ENCODE peak calls at places on chromosomes 12 and 14, in eight cellular contexts. Y is fibroblast of the aortic adventitia, H is cardiac fibroblast, F is right lobe of liver, D is MM.1S, T is upper lobe of right lung, W is Caco-2, X is endothelial cell. E is an unnamed sample.

GRCh38 chr12:46269429-46270241 is 792 bp upstream of the SLC38A1 start:
- DNase-seq in D (no peak), H (peak), T (no peak), W (no peak), F (peak), X (peak), Y (no peak), E (peak)

GRCh38 chr14:38357557-38357956 is 101.7 kb upstream of the CLEC14A start:
- DNase-seq in X (no peak), F (no peak), Y (peak), D (no peak), T (no peak), H (peak), W (no peak), E (no peak)

GRCh38 chr12:42236017-42236416 is 2.0 kb downstream of the YAF2 start:
- DNase-seq in F (no peak), Y (peak), H (no peak), D (no peak), W (no peak), X (no peak), T (no peak), E (no peak)

GRCh38 chr14:90720336-90720735 is 95.9 kb downstream of the TTC7B start:
- DNase-seq in H (peak), F (no peak), T (no peak), W (no peak), D (no peak), X (no peak), Y (no peak), E (no peak)

GRCh38 chr14:50719911-50720759 is 52.0 kb upstream of the SAV1 start:
- DNase-seq in H (no peak), D (no peak), X (no peak), Y (no peak), F (no peak), W (no peak), T (no peak), E (no peak)

GRCh38 chr14:100736269-100737180 is 9.8 kb downstream of the DLK1 start:
- DNase-seq in W (no peak), F (peak), Y (no peak), H (no peak), T (peak), D (no peak), X (no peak), E (no peak)

GRCh38 chr12:7068240-7068993 is 7.9 kb downstream of the C1S start:
- DNase-seq in W (no peak), X (no peak), Y (peak), D (no peak), T (no peak), F (peak), H (peak), E (no peak)

GRCh38 chr12:111424189-111424792 is 18.6 kb downstream of the SH2B3 start:
- DNase-seq in H (no peak), Y (no peak), W (no peak), F (no peak), T (no peak), D (no peak), X (no peak), E (no peak)

GRCh38 chr14:89953602-89954001 is 928 bp downstream of the EFCAB11 start:
- DNase-seq in W (no peak), Y (no peak), X (no peak), D (no peak), F (no peak), H (no peak), T (no peak), E (no peak)

GRCh38 chr14:52883658-52884057 is 67.2 kb downstream of the FERMT2 start:
- DNase-seq in W (no peak), X (no peak), F (no peak), H (no peak), T (no peak), D (no peak), Y (no peak), E (no peak)

GRCh38 chr12:67910360-67911292 is 78.6 kb upstream of the IFNG-AS1 start:
- DNase-seq in T (no peak), W (no peak), F (no peak), Y (peak), H (peak), D (no peak), X (no peak), E (no peak)

GRCh38 chr12:47813491-47814196 is 6.1 kb downstream of the HDAC7 start:
- DNase-seq in H (no peak), W (no peak), D (peak), Y (no peak), F (no peak), X (no peak), T (no peak), E (peak)

GRCh38 chr12:59431266-59431665 is 164.6 kb upstream of the SLC16A7 start:
- DNase-seq in T (no peak), F (no peak), H (peak), Y (peak), X (no peak), W (no peak), D (no peak), E (no peak)

GRCh38 chr12:116662612-116663144 is 75.2 kb downstream of the SPRING1 start:
- DNase-seq in Y (no peak), D (no peak), W (peak), T (no peak), H (no peak), F (peak), X (peak), E (no peak)

GRCh38 chr12:112115259-112116045 is 6.9 kb upstream of the NAA25 start:
- DNase-seq in W (no peak), D (no peak), Y (no peak), H (no peak), T (no peak), X (no peak), F (peak), E (no peak)

GRCh38 chr12:31007636-31008175 is 66.0 kb upstream of the DDX11 start:
- DNase-seq in X (no peak), W (no peak), T (peak), D (no peak), Y (no peak), H (no peak), F (no peak), E (no peak)

DNA sequence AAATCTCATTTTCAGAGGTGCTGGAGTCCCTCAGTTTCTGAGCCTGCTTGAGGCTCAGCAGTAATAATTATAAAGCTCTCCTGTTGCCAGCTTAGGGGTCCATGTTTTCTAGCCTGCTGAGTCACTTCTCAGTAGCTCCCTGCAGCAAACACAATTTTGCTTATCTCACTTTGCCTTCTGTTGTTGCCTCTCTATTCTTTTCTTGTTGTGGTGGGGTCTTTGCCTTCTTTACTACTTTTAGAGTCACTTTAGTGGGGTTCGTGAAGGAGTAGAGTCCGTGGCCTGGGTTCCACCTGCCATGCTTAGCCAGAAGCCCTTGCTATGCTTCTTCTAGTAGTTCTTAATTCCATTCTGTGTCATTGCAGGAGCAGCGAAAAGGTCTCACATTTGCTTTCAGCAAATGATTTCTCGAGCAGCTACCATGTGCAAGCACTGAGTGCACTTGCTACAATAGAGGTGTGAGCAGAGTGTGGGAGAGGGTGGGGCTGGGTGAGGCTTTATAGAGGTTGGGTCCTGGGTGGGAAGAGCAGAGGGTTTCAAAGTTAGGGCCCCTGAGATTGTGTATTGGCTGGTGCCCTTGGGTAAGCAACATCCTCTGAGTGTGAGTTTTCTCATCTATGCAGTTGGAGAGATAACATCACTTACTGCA is 114.3 kb downstream of the ADCK1 start:
- DNase-seq in H (no peak), F (no peak), W (no peak), T (no peak), Y (no peak), D (no peak), X (no peak), E (no peak)
- TF ChIP-seq CTCF in H (no peak), F (no peak), W (no peak), T (no peak), Y (no peak), D (no peak), X (no peak), E (no peak)

GRCh38 chr14:81211844-81212243 is 8.9 kb downstream of the GTF2A1 start:
- DNase-seq in F (peak), X (no peak), Y (peak), H (peak), D (peak), W (peak), T (no peak), E (no peak)
- TF ChIP-seq CTCF in F (peak), X (no peak), Y (peak), H (peak), D (peak), W (no peak), T (peak), E (peak)

GRCh38 chr14:23483216-23483854 is 13.8 kb downstream of the NGDN start:
- DNase-seq in H (peak), D (no peak), T (no peak), W (peak), F (no peak), X (peak), Y (no peak), E (peak)
- TF ChIP-seq CTCF in H (peak), D (peak), T (no peak), W (peak), F (no peak), X (peak), Y (peak), E (peak)

GRCh38 chr14:69360438-69361108 is 37.5 kb downstream of the ERH start:
- DNase-seq in D (no peak), T (no peak), X (no peak), H (no peak), W (no peak), Y (no peak), F (no peak), E (peak)

GRCh38 chr14:69363964-69364363 is 34.1 kb downstream of the ERH start:
- DNase-seq in D (no peak), F (no peak), X (no peak), W (no peak), T (no peak), Y (no peak), H (no peak), E (no peak)

GRCh38 chr14:69366069-69366468 is 32.0 kb downstream of the ERH start:
- DNase-seq in F (no peak), W (no peak), T (no peak), Y (no peak), X (no peak), D (no peak), H (no peak), E (no peak)

GRCh38 chr14:69366761-69367160 is 31.3 kb downstream of the ERH start:
- DNase-seq in D (no peak), F (no peak), T (no peak), Y (no peak), H (no peak), X (no peak), W (no peak), E (no peak)

DNA sequence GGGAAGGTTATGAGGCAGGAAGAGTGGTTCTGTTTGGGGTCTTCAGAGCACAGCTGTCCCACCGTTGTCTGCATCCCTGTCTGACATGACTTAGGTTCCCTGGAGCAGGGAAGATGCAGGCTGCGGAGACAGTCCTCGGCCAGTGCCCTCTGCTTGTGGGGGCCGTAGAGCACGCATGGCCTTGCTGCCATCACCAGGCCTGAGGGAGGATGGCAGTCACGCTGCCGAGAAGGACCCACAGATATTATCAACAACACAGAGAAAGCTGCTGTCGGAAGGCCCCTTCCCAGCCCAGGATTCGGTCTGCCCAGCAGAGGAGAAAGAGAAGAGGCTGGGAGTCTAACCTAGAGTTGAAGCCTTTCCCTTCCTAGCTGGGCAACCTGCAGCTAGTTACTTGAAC is 35.0 kb downstream of the ERH start:
- DNase-seq in D (no peak), X (peak), Y (peak), F (no peak), H (peak), T (no peak), W (peak), E (no peak)
- TF ChIP-seq CTCF in D (no peak), X (no peak), Y (peak), F (peak), H (peak), T (peak), W (no peak), E (no peak)

GRCh38 chr12:6057693-6058092 is 66.8 kb downstream of the VWF start:
- DNase-seq in H (no peak), Y (no peak), D (no peak), W (no peak), T (no peak), X (peak), F (peak), E (no peak)
- TF ChIP-seq CTCF in H (no peak), Y (no peak), D (no peak), W (no peak), T (no peak), X (peak), F (no peak), E (no peak)

GRCh38 chr14:72420749-72421452 is 473.0 kb downstream of the DPF3 start:
- DNase-seq in Y (peak), T (peak), X (peak), H (peak), W (peak), D (peak), F (peak), E (peak)
- TF ChIP-seq CTCF in Y (peak), T (peak), X (peak), H (peak), W (peak), D (peak), F (peak), E (peak)

GRCh38 chr12:4763549-4763948 is 43.3 kb downstream of the GALNT8 start:
- DNase-seq in F (no peak), Y (no peak), W (no peak), H (no peak), D (no peak), X (peak), T (peak), E (no peak)
- TF ChIP-seq CTCF in F (no peak), Y (no peak), W (no peak), H (no peak), D (no peak), X (no peak), T (peak), E (no peak)

GRCh38 chr12:98606367-98606985 is 13.0 kb downstream of the SLC25A3 start:
- DNase-seq in Y (no peak), X (no peak), F (no peak), D (no peak), T (no peak), H (no peak), W (no peak), E (no peak)
- TF ChIP-seq CTCF in Y (no peak), X (no peak), F (no peak), D (no peak), T (peak), H (no peak), W (no peak), E (peak)

E was measured in GM13976.